ENCODE peak calls at places on chromosome 19, in six cellular contexts. One of them, this sample, is unnamed.

GRCh38 chr19:6424190-6424938 is at the start of gene KHSRP:
- DNase-seq in transverse colon: no peak
- DNase-seq in SK-N-SH: peak; percentile 98
- DNase-seq in HepG2: no peak
- DNase-seq in stomach: no peak
- DNase-seq in GM12878: no peak
- DNase-seq in this sample: no peak

GRCh38 chr19:18439910-18440237 is 1.9 kb upstream of the ISYNA1 start:
- DNase-seq in transverse colon: no peak
- DNase-seq in SK-N-SH: no peak
- DNase-seq in HepG2: no peak
- DNase-seq in stomach: no peak
- DNase-seq in GM12878: no peak
- DNase-seq in this sample: no peak

GRCh38 chr19:50266896-50267295 is 62.3 kb downstream of the KCNC3 start:
- DNase-seq in transverse colon: peak; percentile 46
- DNase-seq in SK-N-SH: peak; percentile 50
- DNase-seq in HepG2: no peak
- DNase-seq in stomach: peak; percentile 30
- DNase-seq in GM12878: no peak
- DNase-seq in this sample: no peak

GRCh38 chr19:27746691-27747380 is 1466.1 kb downstream of the UQCRFS1 start:
- DNase-seq in transverse colon: peak; percentile 21
- DNase-seq in SK-N-SH: peak; percentile 7
- DNase-seq in HepG2: no peak
- DNase-seq in stomach: peak; percentile 39
- DNase-seq in GM12878: no peak
- DNase-seq in this sample: peak; percentile 51

GRCh38 chr19:40754611-40755247 is 3.7 kb downstream of the SNRPA start:
- DNase-seq in transverse colon: peak; percentile 77
- DNase-seq in SK-N-SH: no peak
- DNase-seq in HepG2: peak; percentile 62
- DNase-seq in stomach: peak; percentile 60
- DNase-seq in GM12878: no peak
- DNase-seq in this sample: no peak

GRCh38 chr19:14118165-14119051 is 846 bp upstream of the PRKACA start:
- DNase-seq in transverse colon: peak; percentile 73
- DNase-seq in SK-N-SH: peak; percentile 42
- DNase-seq in HepG2: peak; percentile 71
- DNase-seq in stomach: peak; percentile 63
- DNase-seq in GM12878: no peak
- DNase-seq in this sample: peak; percentile 93

GRCh38 chr19:2294377-2295335 is 12.7 kb upstream of the PEAK3 start:
- DNase-seq in transverse colon: no peak
- DNase-seq in SK-N-SH: peak; percentile 93
- DNase-seq in HepG2: no peak
- DNase-seq in stomach: no peak
- DNase-seq in GM12878: no peak
- DNase-seq in this sample: no peak

GRCh38 chr19:9329999-9330398 is 6.0 kb downstream of the ZNF559 start:
- DNase-seq in transverse colon: no peak
- DNase-seq in SK-N-SH: no peak
- DNase-seq in HepG2: no peak
- DNase-seq in stomach: no peak
- DNase-seq in GM12878: no peak
- DNase-seq in this sample: no peak

GRCh38 chr19:55353803-55354697 is 469 bp downstream of the COX6B2 start:
- DNase-seq in transverse colon: peak; percentile 86
- DNase-seq in SK-N-SH: peak; percentile 97
- DNase-seq in HepG2: no peak
- DNase-seq in stomach: peak; percentile 79
- DNase-seq in GM12878: no peak
- DNase-seq in this sample: no peak

GRCh38 chr19:49924004-49924880 is 4.8 kb upstream of the ATF5 start:
- DNase-seq in transverse colon: peak; percentile 33
- DNase-seq in SK-N-SH: no peak
- DNase-seq in HepG2: no peak
- DNase-seq in stomach: no peak
- DNase-seq in GM12878: peak; percentile 56
- DNase-seq in this sample: no peak

GRCh38 chr19:54875506-54875905 is 1.5 kb downstream of the FCAR start:
- DNase-seq in transverse colon: no peak
- DNase-seq in SK-N-SH: no peak
- DNase-seq in HepG2: no peak
- DNase-seq in stomach: no peak
- DNase-seq in GM12878: no peak
- DNase-seq in this sample: no peak

GRCh38 chr19:21308778-21309177 is 20.4 kb downstream of the ZNF708 start:
- DNase-seq in transverse colon: no peak
- DNase-seq in SK-N-SH: no peak
- DNase-seq in HepG2: no peak
- DNase-seq in stomach: no peak
- DNase-seq in GM12878: no peak
- DNase-seq in this sample: no peak

GRCh38 chr19:17766543-17767131 is 15.4 kb downstream of the FCHO1 start:
- DNase-seq in transverse colon: peak; percentile 94
- DNase-seq in SK-N-SH: no peak
- DNase-seq in HepG2: peak; percentile 89
- DNase-seq in stomach: peak; percentile 89
- DNase-seq in GM12878: no peak
- DNase-seq in this sample: peak; percentile 90

GRCh38 chr19:17967258-17968051 is 548 bp downstream of the KCNN1 start:
- DNase-seq in transverse colon: no peak
- DNase-seq in SK-N-SH: peak; percentile 90
- DNase-seq in HepG2: no peak
- DNase-seq in stomach: no peak
- DNase-seq in GM12878: no peak
- DNase-seq in this sample: no peak

GRCh38 chr19:3387645-3388589 is 21.5 kb downstream of the NFIC start:
- DNase-seq in transverse colon: peak; percentile 89
- DNase-seq in SK-N-SH: peak; percentile 98
- DNase-seq in HepG2: no peak
- DNase-seq in stomach: peak; percentile 93
- DNase-seq in GM12878: no peak
- DNase-seq in this sample: peak; percentile 93

GRCh38 chr19:33273065-33273736 is 29.1 kb downstream of the CEBPA start:
- DNase-seq in transverse colon: no peak
- DNase-seq in SK-N-SH: no peak
- DNase-seq in HepG2: no peak
- DNase-seq in stomach: no peak
- DNase-seq in GM12878: no peak
- DNase-seq in this sample: no peak

GRCh38 chr19:38862321-38863059 is 12.7 kb upstream of the HNRNPL start:
- DNase-seq in transverse colon: peak; percentile 59
- DNase-seq in SK-N-SH: peak; percentile 81
- DNase-seq in HepG2: no peak
- DNase-seq in stomach: no peak
- DNase-seq in GM12878: no peak
- DNase-seq in this sample: no peak
- TF ChIP-seq EP300 in transverse colon: peak; percentile 49
- TF ChIP-seq EP300 in SK-N-SH: no peak
- TF ChIP-seq EP300 in HepG2: no peak
- TF ChIP-seq EP300 in stomach: no peak
- TF ChIP-seq EP300 in GM12878: no peak
- TF ChIP-seq EP300 in this sample: no peak

DNA sequence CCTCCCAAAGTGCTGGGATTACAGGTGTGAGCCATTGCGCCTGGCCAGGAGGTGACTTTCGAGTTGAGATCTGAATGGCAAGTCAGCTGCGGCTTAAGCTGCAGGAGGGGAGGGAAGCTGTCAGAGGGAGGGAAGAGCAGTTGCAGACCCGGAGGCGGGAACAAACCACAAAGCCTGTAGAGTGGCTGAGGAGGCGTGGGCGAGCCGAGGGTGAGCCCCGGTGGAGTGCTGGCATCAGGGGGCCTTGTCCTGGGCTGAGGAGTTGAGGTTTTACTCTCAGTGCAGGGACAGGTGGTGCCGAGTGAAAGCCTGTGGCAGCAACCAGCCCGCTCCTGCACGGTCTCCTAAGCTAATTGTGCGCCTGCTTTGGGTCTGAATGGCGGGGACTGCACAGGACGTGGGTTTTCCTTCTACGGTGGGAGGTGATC is 24.2 kb downstream of the PPP1R37 start:
- DNase-seq in transverse colon: peak; percentile 65
- DNase-seq in SK-N-SH: no peak
- DNase-seq in HepG2: no peak
- DNase-seq in stomach: no peak
- DNase-seq in GM12878: peak; percentile 73
- DNase-seq in this sample: no peak
- TF ChIP-seq POLR2AphosphoS5 in transverse colon: peak; percentile 12
- TF ChIP-seq POLR2AphosphoS5 in SK-N-SH: no peak
- TF ChIP-seq POLR2AphosphoS5 in HepG2: no peak
- TF ChIP-seq POLR2AphosphoS5 in stomach: no peak
- TF ChIP-seq POLR2AphosphoS5 in GM12878: no peak
- TF ChIP-seq POLR2AphosphoS5 in this sample: no peak

DNA sequence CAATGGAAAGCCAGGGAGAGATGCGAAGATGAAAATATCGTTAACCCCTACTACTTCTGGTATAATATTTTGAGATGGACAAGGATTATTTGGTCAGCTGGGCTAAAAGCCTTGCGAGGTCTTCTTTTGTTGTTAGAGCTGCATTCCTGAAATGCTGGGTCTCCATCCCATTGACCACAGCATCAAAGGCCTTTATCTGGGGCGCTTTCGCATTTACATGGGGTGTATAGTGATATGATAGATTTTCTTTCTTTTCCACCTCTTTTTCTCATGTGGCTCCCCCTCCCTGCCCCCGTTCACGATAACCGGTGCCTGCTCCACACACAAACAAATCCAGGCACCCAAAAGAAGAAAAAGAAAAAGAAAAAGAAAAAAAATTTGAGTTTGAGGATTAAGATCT is 77.5 kb downstream of the ZNF536 start:
- DNase-seq in transverse colon: no peak
- DNase-seq in SK-N-SH: peak; percentile 46
- DNase-seq in HepG2: no peak
- DNase-seq in stomach: no peak
- DNase-seq in GM12878: no peak
- DNase-seq in this sample: no peak
- TF ChIP-seq EP300 in transverse colon: no peak
- TF ChIP-seq EP300 in SK-N-SH: no peak
- TF ChIP-seq EP300 in HepG2: no peak
- TF ChIP-seq EP300 in stomach: no peak
- TF ChIP-seq EP300 in GM12878: no peak
- TF ChIP-seq EP300 in this sample: no peak

GRCh38 chr19:5059191-5059579 is 90.3 kb downstream of the KDM4B start:
- DNase-seq in transverse colon: no peak
- DNase-seq in SK-N-SH: no peak
- DNase-seq in HepG2: no peak
- DNase-seq in stomach: no peak
- DNase-seq in GM12878: no peak
- DNase-seq in this sample: no peak

GRCh38 chr19:5062799-5063198 is 93.9 kb downstream of the KDM4B start:
- DNase-seq in transverse colon: no peak
- DNase-seq in SK-N-SH: no peak
- DNase-seq in HepG2: no peak
- DNase-seq in stomach: no peak
- DNase-seq in GM12878: no peak
- DNase-seq in this sample: no peak

GRCh38 chr19:5062195-5062594 is 93.3 kb downstream of the KDM4B start:
- DNase-seq in transverse colon: no peak
- DNase-seq in SK-N-SH: no peak
- DNase-seq in HepG2: no peak
- DNase-seq in stomach: no peak
- DNase-seq in GM12878: no peak
- DNase-seq in this sample: no peak

GRCh38 chr19:5059767-5060166 is 90.9 kb downstream of the KDM4B start:
- DNase-seq in transverse colon: no peak
- DNase-seq in SK-N-SH: no peak
- DNase-seq in HepG2: no peak
- DNase-seq in stomach: no peak
- DNase-seq in GM12878: no peak
- DNase-seq in this sample: no peak

DNA sequence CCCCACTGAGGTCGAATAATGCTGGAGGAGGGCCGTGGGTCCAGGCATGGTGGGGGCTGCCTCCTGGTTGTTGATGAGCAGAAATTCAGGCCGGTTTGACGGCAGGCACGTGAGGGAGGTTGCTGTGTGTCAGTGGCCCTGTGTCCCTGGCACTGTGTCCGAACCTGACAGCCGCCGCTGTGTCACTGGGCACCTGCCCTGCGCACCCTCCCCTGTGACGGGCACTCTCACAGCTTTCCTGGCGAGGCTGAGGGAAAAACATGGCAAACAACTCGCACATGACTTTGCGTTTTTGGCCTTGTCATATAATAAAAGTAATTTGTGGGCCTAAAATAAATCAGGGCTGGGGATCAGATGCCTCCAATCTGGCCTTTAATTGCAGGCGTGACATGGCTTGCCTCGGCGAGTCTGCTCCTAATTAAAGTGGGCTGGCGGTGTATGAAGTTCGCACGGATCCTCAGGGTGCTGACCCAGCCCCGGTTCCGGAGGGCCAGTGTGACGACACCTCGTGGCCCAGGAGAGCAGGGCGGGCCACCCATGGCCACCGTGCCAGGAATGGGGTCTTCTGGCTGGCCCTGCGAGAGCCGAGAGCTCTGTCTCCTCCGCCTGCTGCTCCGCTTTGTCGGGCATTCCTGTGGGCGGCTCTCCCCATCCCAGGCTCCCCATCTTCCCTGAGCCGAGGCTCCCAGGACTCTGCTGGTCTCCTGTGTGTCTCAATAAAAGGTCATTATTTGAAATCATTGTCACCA is 91.9 kb downstream of the KDM4B start:
- DNase-seq in transverse colon: no peak
- DNase-seq in SK-N-SH: no peak
- DNase-seq in HepG2: no peak
- DNase-seq in stomach: no peak
- DNase-seq in GM12878: no peak
- DNase-seq in this sample: no peak
- TF ChIP-seq POLR2AphosphoS5 in transverse colon: no peak
- TF ChIP-seq POLR2AphosphoS5 in SK-N-SH: no peak
- TF ChIP-seq POLR2AphosphoS5 in HepG2: no peak
- TF ChIP-seq POLR2AphosphoS5 in stomach: no peak
- TF ChIP-seq POLR2AphosphoS5 in GM12878: no peak
- TF ChIP-seq POLR2AphosphoS5 in this sample: peak; percentile 43

This sample was measured in suprapubic skin.